ENCODE peak calls at places on chromosomes 11 and 22, in five cellular contexts. One of them, this sample, is unnamed.

GRCh38 chr22:44685384-44686056 is 16.5 kb upstream of the PRR5 start:
- DNase-seq in amniotic epithelial cell: peak; percentile 49
- DNase-seq in EL: peak; percentile 73
- DNase-seq in activated CD4-positive, CD25-positive, alpha-beta regulatory T cell: peak; percentile 58
- DNase-seq in activated CD4-positive, alpha-beta T cell treated with anti-CD3 and anti-CD28 coated beads, Interleukin-2, amount 10 ng/mL, durations not matched to agents 7 days and 5 days: peak; percentile 87
- DNase-seq in this sample: peak; percentile 75

GRCh38 chr22:50323900-50324299 is 2.9 kb downstream of the DENND6B start:
- DNase-seq in activated CD4-positive, alpha-beta T cell treated with anti-CD3 and anti-CD28 coated beads, Interleukin-2, amount 10 ng/mL, durations not matched to agents 7 days and 5 days: no peak
- DNase-seq in EL: no peak
- DNase-seq in amniotic epithelial cell: no peak
- DNase-seq in activated CD4-positive, CD25-positive, alpha-beta regulatory T cell: no peak
- DNase-seq in this sample: no peak

GRCh38 chr11:117219001-117219400 is 12.9 kb downstream of the PCSK7 start:
- DNase-seq in amniotic epithelial cell: no peak
- DNase-seq in EL: no peak
- DNase-seq in activated CD4-positive, alpha-beta T cell treated with anti-CD3 and anti-CD28 coated beads, Interleukin-2, amount 10 ng/mL, durations not matched to agents 7 days and 5 days: no peak
- DNase-seq in activated CD4-positive, CD25-positive, alpha-beta regulatory T cell: no peak
- DNase-seq in this sample: no peak

GRCh38 chr22:38191746-38192474 is 9.9 kb upstream of the MAFF start:
- DNase-seq in amniotic epithelial cell: no peak
- DNase-seq in EL: no peak
- DNase-seq in activated CD4-positive, alpha-beta T cell treated with anti-CD3 and anti-CD28 coated beads, Interleukin-2, amount 10 ng/mL, durations not matched to agents 7 days and 5 days: no peak
- DNase-seq in activated CD4-positive, CD25-positive, alpha-beta regulatory T cell: no peak
- DNase-seq in this sample: no peak

GRCh38 chr11:44631831-44632230 is 66.4 kb downstream of the CD82 start:
- DNase-seq in activated CD4-positive, alpha-beta T cell treated with anti-CD3 and anti-CD28 coated beads, Interleukin-2, amount 10 ng/mL, durations not matched to agents 7 days and 5 days: peak; percentile 2
- DNase-seq in EL: no peak
- DNase-seq in amniotic epithelial cell: no peak
- DNase-seq in activated CD4-positive, CD25-positive, alpha-beta regulatory T cell: no peak
- DNase-seq in this sample: no peak

GRCh38 chr11:10785146-10785474 is 23.6 kb downstream of the EIF4G2 start:
- DNase-seq in EL: no peak
- DNase-seq in amniotic epithelial cell: no peak
- DNase-seq in activated CD4-positive, CD25-positive, alpha-beta regulatory T cell: no peak
- DNase-seq in activated CD4-positive, alpha-beta T cell treated with anti-CD3 and anti-CD28 coated beads, Interleukin-2, amount 10 ng/mL, durations not matched to agents 7 days and 5 days: no peak
- DNase-seq in this sample: no peak

GRCh38 chr11:64285885-64286800 is 495 bp downstream of the GPR137 start:
- DNase-seq in activated CD4-positive, alpha-beta T cell treated with anti-CD3 and anti-CD28 coated beads, Interleukin-2, amount 10 ng/mL, durations not matched to agents 7 days and 5 days: peak; percentile 48
- DNase-seq in amniotic epithelial cell: no peak
- DNase-seq in activated CD4-positive, CD25-positive, alpha-beta regulatory T cell: no peak
- DNase-seq in EL: no peak
- DNase-seq in this sample: no peak

GRCh38 chr22:35540600-35541253 is at the start of gene RASD2:
- DNase-seq in activated CD4-positive, alpha-beta T cell treated with anti-CD3 and anti-CD28 coated beads, Interleukin-2, amount 10 ng/mL, durations not matched to agents 7 days and 5 days: peak; percentile 29
- DNase-seq in amniotic epithelial cell: peak; percentile 36
- DNase-seq in activated CD4-positive, CD25-positive, alpha-beta regulatory T cell: no peak
- DNase-seq in EL: peak; percentile 59
- DNase-seq in this sample: peak; percentile 23

GRCh38 chr11:86745571-86745970 is 54.8 kb upstream of the PRSS23 start:
- DNase-seq in activated CD4-positive, CD25-positive, alpha-beta regulatory T cell: no peak
- DNase-seq in EL: peak; percentile 62
- DNase-seq in activated CD4-positive, alpha-beta T cell treated with anti-CD3 and anti-CD28 coated beads, Interleukin-2, amount 10 ng/mL, durations not matched to agents 7 days and 5 days: no peak
- DNase-seq in amniotic epithelial cell: peak; percentile 28
- DNase-seq in this sample: no peak

GRCh38 chr11:18699848-18700261 is 1.3 kb downstream of the TMEM86A start:
- DNase-seq in activated CD4-positive, CD25-positive, alpha-beta regulatory T cell: no peak
- DNase-seq in EL: no peak
- DNase-seq in activated CD4-positive, alpha-beta T cell treated with anti-CD3 and anti-CD28 coated beads, Interleukin-2, amount 10 ng/mL, durations not matched to agents 7 days and 5 days: no peak
- DNase-seq in amniotic epithelial cell: no peak
- DNase-seq in this sample: no peak

GRCh38 chr11:26229270-26229669 is 102.7 kb upstream of the ANO3 start:
- DNase-seq in activated CD4-positive, CD25-positive, alpha-beta regulatory T cell: no peak
- DNase-seq in activated CD4-positive, alpha-beta T cell treated with anti-CD3 and anti-CD28 coated beads, Interleukin-2, amount 10 ng/mL, durations not matched to agents 7 days and 5 days: no peak
- DNase-seq in amniotic epithelial cell: peak; percentile 99
- DNase-seq in EL: peak; percentile 63
- DNase-seq in this sample: no peak

GRCh38 chr11:102807921-102808320 is 10.0 kb upstream of the MMP1 start:
- DNase-seq in EL: no peak
- DNase-seq in amniotic epithelial cell: no peak
- DNase-seq in activated CD4-positive, CD25-positive, alpha-beta regulatory T cell: no peak
- DNase-seq in activated CD4-positive, alpha-beta T cell treated with anti-CD3 and anti-CD28 coated beads, Interleukin-2, amount 10 ng/mL, durations not matched to agents 7 days and 5 days: no peak
- DNase-seq in this sample: peak; percentile 57

GRCh38 chr22:33883961-33884808 is 36.1 kb downstream of the LARGE1 start:
- DNase-seq in EL: no peak
- DNase-seq in amniotic epithelial cell: no peak
- DNase-seq in activated CD4-positive, alpha-beta T cell treated with anti-CD3 and anti-CD28 coated beads, Interleukin-2, amount 10 ng/mL, durations not matched to agents 7 days and 5 days: no peak
- DNase-seq in activated CD4-positive, CD25-positive, alpha-beta regulatory T cell: no peak
- DNase-seq in this sample: no peak